ENCODE peak calls at places on chromosomes 5 and 9, in six cellular contexts. C, Y, L, K, E and I are unnamed samples.

GRCh38 chr5:2904956-2905355 is 153.5 kb upstream of the IRX2 start:
- DNase-seq in E (no peak), Y (peak), C (no peak), K (no peak), L (no peak), I (no peak)

GRCh38 chr9:108209132-108209700 is 646.6 kb downstream of the ACTL7B start:
- DNase-seq in K (no peak), L (no peak), Y (no peak), C (no peak), E (no peak), I (no peak)

GRCh38 chr5:10474521-10475075 is 32.9 kb downstream of the ROPN1L start:
- DNase-seq in C (no peak), Y (no peak), E (no peak), K (no peak), L (peak), I (no peak)

GRCh38 chr9:93059097-93059959 is 827 bp downstream of the SUSD3 start:
- DNase-seq in K (no peak), C (no peak), E (no peak), Y (no peak), L (no peak), I (no peak)

GRCh38 chr9:118640836-118641557 is 728.2 kb downstream of the BRINP1 start:
- DNase-seq in K (no peak), E (no peak), L (no peak), Y (no peak), C (no peak), I (no peak)

GRCh38 chr9:87889065-87889881 is 6.6 kb downstream of the SPATA31E1 start:
- DNase-seq in L (no peak), Y (no peak), C (no peak), K (no peak), E (no peak), I (no peak)

GRCh38 chr5:127959152-127959764 is 124.3 kb upstream of the SLC12A2 start:
- DNase-seq in K (no peak), C (peak), E (no peak), Y (no peak), L (peak), I (no peak)

GRCh38 chr9:135474915-135475314 is 4.7 kb upstream of the PPP1R26 start:
- DNase-seq in Y (peak), K (peak), L (no peak), E (no peak), C (peak), I (no peak)

GRCh38 chr5:135571210-135571609 is 7.6 kb downstream of the CXCL14 start:
- DNase-seq in C (no peak), E (no peak), K (no peak), Y (no peak), L (no peak), I (no peak)

GRCh38 chr9:96725576-96725975 is 52.3 kb downstream of the ZNF510 start:
- DNase-seq in E (no peak), K (no peak), C (no peak), L (no peak), Y (no peak), I (peak)

GRCh38 chr5:67289763-67290521 is 93.3 kb upstream of the CD180 start:
- DNase-seq in K (no peak), L (no peak), E (no peak), Y (no peak), C (no peak), I (peak)

GRCh38 chr5:149392718-149393117 is 13.6 kb upstream of the IL17B start:
- DNase-seq in E (no peak), Y (no peak), L (peak), K (no peak), C (peak), I (no peak)

GRCh38 chr5:94375801-94376200 is 242.6 kb downstream of the KIAA0825 start:
- DNase-seq in Y (no peak), L (no peak), C (no peak), K (no peak), E (no peak), I (no peak)

GRCh38 chr9:27151693-27152397 is 42.8 kb downstream of the TEK start:
- DNase-seq in K (no peak), E (no peak), L (peak), C (peak), Y (no peak), I (peak)

GRCh38 chr5:165882099-165882498 is 2376.7 kb downstream of the MAT2B start:
- DNase-seq in Y (no peak), C (no peak), E (no peak), K (no peak), L (no peak), I (no peak)

GRCh38 chr5:21654-22233 is 70.2 kb upstream of the PLEKHG4B start:
- DNase-seq in E (no peak), C (no peak), L (peak), K (no peak), Y (no peak), I (no peak)

GRCh38 chr9:128276574-128277270 is 646 bp downstream of the SWI5 start:
- DNase-seq in L (peak), Y (no peak), C (peak), E (peak), K (peak), I (no peak)

GRCh38 chr5:132019857-132020555 is 8.5 kb upstream of the ACSL6 start:
- DNase-seq in C (no peak), K (no peak), L (no peak), E (no peak), Y (no peak), I (no peak)

GRCh38 chr9:61667559-61668121 is 477.8 kb downstream of the SPATA31A7 start:
- DNase-seq in K (peak), E (no peak), Y (no peak), L (no peak), C (no peak), I (no peak)

GRCh38 chr5:162456096-162456495 is 388.5 kb downstream of the GABRG2 start:
- DNase-seq in K (no peak), Y (no peak), L (no peak), C (no peak), E (no peak), I (no peak)

GRCh38 chr5:111641533-111642230 is 115.3 kb downstream of the NREP start:
- DNase-seq in E (no peak), C (peak), L (peak), Y (no peak), K (no peak), I (peak)

DNA sequence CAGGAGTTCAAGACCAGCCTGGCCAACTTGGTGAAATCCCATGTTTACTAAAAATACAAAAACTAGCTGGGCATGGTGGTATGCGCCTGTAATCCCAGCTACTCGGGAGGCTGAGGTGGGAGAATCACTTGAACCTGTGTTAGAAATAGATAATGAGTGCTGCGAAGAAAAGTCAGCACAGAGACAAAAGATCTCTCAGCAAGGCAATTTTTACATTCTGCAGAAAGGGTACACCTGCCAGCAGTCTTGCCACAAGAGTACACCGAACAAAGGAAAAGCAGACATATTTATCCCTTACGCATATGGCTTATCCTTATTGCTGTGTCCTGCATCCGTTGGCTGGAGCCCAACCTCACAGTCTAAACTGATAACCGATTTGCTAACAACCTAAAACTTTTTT is 16.2 kb upstream of the GPBP1 start:
- DNase-seq in E (no peak), L (no peak), Y (no peak), K (no peak), C (no peak), I (no peak)
- H3K9ac ChIP-seq in E (no peak), L (no peak), Y (no peak), K (no peak), C (no peak), I (no peak)

DNA sequence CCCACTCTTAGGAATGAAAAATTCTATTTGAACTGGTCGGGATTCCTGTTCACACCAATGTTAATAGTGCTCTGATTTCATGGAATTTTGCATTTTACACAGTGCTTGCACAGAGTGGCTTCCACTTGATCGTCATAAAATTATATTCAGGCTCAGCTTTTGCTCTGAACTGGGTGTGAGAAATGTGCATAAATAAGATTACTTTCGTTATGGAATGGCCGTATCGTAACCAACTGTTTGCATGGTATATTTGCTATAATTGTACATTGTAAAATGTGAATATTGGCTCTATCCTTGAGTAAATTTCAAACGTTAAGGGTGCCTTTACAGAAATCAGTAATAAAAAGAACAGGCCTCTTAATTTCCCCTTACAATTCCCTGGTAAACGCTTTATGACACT is 240.9 kb downstream of the RFK start:
- DNase-seq in Y (no peak), E (no peak), L (no peak), K (no peak), C (no peak), I (no peak)
- H3K14ac ChIP-seq in Y (no peak), E (no peak), L (no peak), K (no peak), C (no peak), I (no peak)

GRCh38 chr9:10003047-10003446 is 609.8 kb downstream of the PTPRD start:
- DNase-seq in K (no peak), L (no peak), Y (no peak), E (no peak), C (no peak), I (no peak)

GRCh38 chr9:9997585-9997984 is 615.2 kb downstream of the PTPRD start:
- DNase-seq in L (no peak), C (no peak), Y (no peak), K (no peak), E (no peak), I (no peak)

GRCh38 chr9:9996259-9996658 is 616.5 kb downstream of the PTPRD start:
- DNase-seq in C (no peak), L (no peak), E (no peak), Y (no peak), K (no peak), I (no peak)

GRCh38 chr9:10000669-10001068 is 612.1 kb downstream of the PTPRD start:
- DNase-seq in Y (no peak), L (no peak), C (no peak), K (peak), E (no peak), I (no peak)

DNA sequence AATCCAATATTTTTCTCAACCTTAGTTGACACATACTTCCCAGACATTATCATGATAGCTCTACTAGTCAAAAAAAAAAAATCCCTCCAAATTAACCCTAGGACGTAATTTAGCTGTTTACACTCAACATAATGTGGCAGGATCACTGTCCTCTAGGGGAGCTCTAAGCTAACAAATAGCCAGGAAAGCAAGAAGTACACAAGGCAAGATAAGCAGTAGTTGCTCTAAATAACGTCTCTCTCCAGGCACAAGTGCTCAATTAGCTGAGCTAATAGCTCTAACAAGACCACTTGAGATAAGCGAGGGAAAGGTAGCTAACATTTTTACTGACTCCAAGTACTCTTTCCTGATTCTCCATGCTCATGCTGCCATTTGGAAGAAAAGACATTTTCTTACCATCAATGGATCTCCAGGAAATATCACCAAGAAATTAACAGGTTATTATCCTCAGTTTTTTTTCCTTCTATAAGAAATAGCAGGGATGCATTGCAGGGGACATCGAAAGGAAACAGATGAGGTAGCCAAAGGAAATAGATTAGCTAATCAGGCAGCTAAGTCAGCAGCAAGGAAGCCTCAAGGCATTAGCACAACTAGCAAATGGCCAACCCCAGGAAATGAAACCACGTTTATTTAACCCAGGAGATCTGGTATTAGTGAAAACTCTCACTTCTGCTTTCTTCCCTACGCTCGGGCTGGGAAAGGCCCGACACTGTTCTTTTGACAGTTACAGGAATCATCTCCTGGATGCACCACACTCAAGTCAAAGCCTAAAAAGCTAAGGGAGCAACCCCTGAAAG is 614.1 kb downstream of the PTPRD start:
- DNase-seq in C (peak), E (peak), L (no peak), K (no peak), Y (no peak), I (peak)
- H4K8ac ChIP-seq in C (no peak), E (no peak), L (no peak), K (no peak), Y (no peak), I (no peak)

DNA sequence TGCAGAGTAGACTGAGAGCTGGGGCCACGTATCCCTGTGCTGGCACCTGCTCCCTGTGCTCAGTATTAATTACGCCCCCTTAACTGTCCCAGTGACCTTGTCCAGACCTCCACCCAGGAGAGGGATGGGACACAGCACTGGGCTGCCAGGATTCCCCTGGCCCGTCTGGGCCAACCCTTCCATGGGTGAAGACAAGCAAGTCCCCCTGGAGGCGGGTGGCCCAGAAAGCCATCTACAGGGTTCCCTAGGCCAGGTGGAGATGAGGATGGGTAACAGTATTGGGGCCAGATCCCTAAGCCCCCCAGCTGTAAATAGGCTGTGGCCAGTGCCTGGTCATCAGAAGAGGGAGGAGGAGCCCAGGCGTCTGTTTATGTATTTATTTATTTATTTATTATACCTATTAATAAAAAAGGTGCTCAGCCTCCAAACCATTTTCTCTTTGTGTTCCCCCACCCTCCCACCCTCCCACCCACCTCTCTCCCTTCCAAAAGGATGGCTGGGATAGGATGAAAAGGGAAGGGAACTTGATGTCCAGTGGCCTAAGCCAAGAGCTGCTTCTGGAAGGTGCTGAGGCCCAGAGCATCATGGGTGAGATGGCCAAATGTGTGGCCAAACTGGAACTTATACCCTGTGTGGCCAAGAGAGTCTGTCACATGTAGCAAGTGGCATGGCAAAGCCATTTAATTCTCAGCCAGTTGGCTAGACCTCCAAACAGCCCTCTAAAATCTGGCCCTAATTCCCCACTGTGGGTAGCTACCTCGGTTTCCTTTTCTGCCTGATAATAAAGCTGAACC is 43.4 kb upstream of the TESK1 start:
- DNase-seq in Y (no peak), L (no peak), E (no peak), K (no peak), C (no peak), I (no peak)
- H3K9ac ChIP-seq in Y (no peak), L (no peak), E (no peak), K (no peak), C (no peak), I (no peak)

DNA sequence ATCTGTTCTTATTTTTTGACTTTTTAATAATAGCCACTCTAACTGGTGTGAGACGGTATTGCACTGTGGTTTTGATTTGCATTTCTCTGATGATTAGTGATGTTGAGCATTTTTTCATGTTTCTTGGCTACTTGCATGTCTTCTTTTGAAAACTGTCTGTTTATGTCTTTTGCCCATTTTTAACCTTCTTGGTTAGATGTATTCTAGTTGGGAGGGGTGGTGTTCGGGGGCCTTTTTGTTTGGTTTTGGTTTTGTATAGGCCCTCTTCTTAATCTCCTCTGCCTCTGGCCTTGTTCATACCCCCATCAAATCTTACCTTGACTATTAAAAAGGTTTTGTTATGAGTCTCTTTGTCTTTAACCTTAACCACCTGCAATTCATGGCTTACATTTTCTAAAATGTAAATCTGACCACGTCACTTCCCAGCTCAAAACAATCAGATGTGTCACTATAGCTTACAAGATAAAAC is 107.8 kb upstream of the NR4A3 start:
- DNase-seq in C (no peak), E (no peak), Y (no peak), K (no peak), L (no peak), I (no peak)
- H3K14ac ChIP-seq in C (no peak), E (no peak), Y (no peak), K (no peak), L (no peak), I (no peak)

DNA sequence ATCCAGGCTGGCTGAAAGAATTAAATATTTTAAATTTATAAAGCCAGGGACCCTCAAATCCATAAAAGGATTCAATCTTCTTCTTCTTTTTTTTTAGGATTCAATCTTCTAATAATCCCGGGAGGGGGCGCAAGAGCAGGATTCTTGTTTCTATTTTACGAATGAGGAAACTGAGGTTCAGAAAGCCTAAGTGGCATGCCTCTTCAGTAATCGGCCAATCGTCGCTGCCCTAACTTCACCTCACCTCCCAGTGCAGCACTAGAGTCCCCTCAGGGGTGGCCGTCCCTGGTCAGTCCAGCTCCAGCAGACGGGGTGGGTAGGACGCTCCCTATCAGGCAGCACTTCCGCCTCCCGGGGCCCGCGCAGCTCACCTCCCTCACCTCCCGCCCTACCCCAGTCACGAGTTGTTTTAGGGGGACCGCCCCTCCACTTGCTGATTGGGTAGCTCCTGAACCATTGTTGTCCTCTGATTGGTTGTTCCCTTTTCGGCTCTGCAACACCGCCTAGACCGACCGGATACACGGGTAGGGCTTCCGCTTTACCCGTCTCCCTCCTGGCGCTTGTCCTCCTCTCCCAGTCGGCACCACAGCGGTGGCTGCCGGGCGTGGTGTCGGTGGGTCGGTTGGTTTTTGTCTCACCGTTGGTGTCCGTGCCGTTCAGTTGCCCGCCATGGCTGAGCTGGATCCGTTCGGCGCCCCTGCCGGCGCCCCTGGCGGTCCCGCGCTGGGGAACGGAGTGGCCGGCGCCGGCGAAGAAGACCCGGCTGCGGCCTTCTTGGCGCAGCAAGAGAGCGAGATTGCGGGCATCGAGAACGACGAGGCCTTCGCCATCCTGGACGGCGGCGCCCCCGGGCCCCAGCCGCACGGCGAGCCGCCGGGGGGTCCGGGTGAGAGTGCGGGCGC is at the start of gene CLTA:
- DNase-seq in Y (peak), K (peak), E (peak), L (peak), C (peak), I (peak)
- H4K8ac ChIP-seq in Y (peak), K (no peak), E (no peak), L (peak), C (peak), I (peak)

GRCh38 chr5:173625261-173625660 is 8.8 kb upstream of the BOD1 start:
- DNase-seq in E (no peak), C (no peak), K (no peak), L (no peak), Y (no peak), I (no peak)

GRCh38 chr5:173627271-173627670 is 10.8 kb upstream of the BOD1 start:
- DNase-seq in E (no peak), C (no peak), L (no peak), K (no peak), Y (no peak), I (no peak)

GRCh38 chr5:173624276-173624675 is 7.8 kb upstream of the BOD1 start:
- DNase-seq in K (no peak), L (peak), Y (no peak), C (no peak), E (no peak), I (no peak)

GRCh38 chr5:173626501-173626812 is 10.0 kb upstream of the BOD1 start:
- DNase-seq in Y (no peak), E (no peak), K (no peak), L (no peak), C (no peak), I (no peak)

GRCh38 chr5:173625686-173626500 is 9.4 kb upstream of the BOD1 start:
- DNase-seq in L (no peak), K (no peak), C (no peak), E (no peak), Y (no peak), I (no peak)
- H3K9ac ChIP-seq in L (no peak), K (no peak), C (no peak), E (no peak), Y (no peak), I (no peak)